ENCODE peak calls at places on chromosome 19, in six cellular contexts. O is HCT116, C is upper lobe of left lung, B is GM12878, K is breast epithelium, W is endothelial cell of umbilical vein. R is an unnamed sample.

GRCh38 chr19:52492991-52493470 is 34.4 kb upstream of the ZNF808 start:
- DNase-seq in O (no peak), C (no peak), B (no peak), K (no peak), W (peak; percentile 2), R (no peak)

GRCh38 chr19:29501816-29502580 is 23.8 kb upstream of the VSTM2B start:
- DNase-seq in O (no peak), C (peak; percentile 5), B (no peak), K (no peak), W (no peak), R (no peak)

GRCh38 chr19:1428738-1429391 is 9.3 kb upstream of the RPS15 start:
- DNase-seq in O (no peak), C (no peak), B (no peak), K (no peak), W (no peak), R (no peak)

GRCh38 chr19:18785179-18786124 is 5.7 kb downstream of the COMP start:
- DNase-seq in O (peak; percentile 60), C (peak; percentile 85), B (no peak), K (peak; percentile 70), W (peak; percentile 34), R (no peak)

GRCh38 chr19:11140896-11141295 is 14.7 kb downstream of the SPC24 start:
- DNase-seq in O (no peak), C (no peak), B (no peak), K (no peak), W (no peak), R (no peak)

GRCh38 chr19:56727731-56728130 is 56.2 kb upstream of the ZNF835 start:
- DNase-seq in O (no peak), C (no peak), B (no peak), K (no peak), W (no peak), R (no peak)

GRCh38 chr19:7550169-7550770 is 14.8 kb downstream of the PNPLA6 start:
- DNase-seq in O (no peak), C (no peak), B (no peak), K (no peak), W (no peak), R (no peak)

GRCh38 chr19:17073869-17074627 is 1.2 kb downstream of the HAUS8 start:
- DNase-seq in O (no peak), C (no peak), B (no peak), K (no peak), W (no peak), R (peak; percentile 81)

GRCh38 chr19:54572696-54573311 is 786 bp upstream of the LILRA2 start:
- DNase-seq in O (no peak), C (peak; percentile 61), B (no peak), K (no peak), W (no peak), R (peak; percentile 84)

GRCh38 chr19:23999821-24000610 is 85.3 kb downstream of the ZNF726 start:
- DNase-seq in O (no peak), C (no peak), B (no peak), K (no peak), W (no peak), R (no peak)

GRCh38 chr19:15813916-15814315 is 1.5 kb downstream of the OR10H1 start:
- DNase-seq in O (no peak), C (no peak), B (no peak), K (no peak), W (no peak), R (no peak)

GRCh38 chr19:48102870-48103751 is 7.5 kb downstream of the PLA2G4C start:
- DNase-seq in O (peak; percentile 75), C (peak; percentile 38), B (no peak), K (no peak), W (peak; percentile 43), R (no peak)

GRCh38 chr19:58544591-58545285 is 874 bp downstream of the TRIM28 start:
- DNase-seq in O (no peak), C (peak; percentile 38), B (no peak), K (no peak), W (peak; percentile 37), R (no peak)

GRCh38 chr19:32421589-32422361 is 16.2 kb downstream of the DPY19L3 start:
- DNase-seq in O (no peak), C (peak; percentile 44), B (no peak), K (no peak), W (peak; percentile 59), R (no peak)

GRCh38 chr19:38488096-38488495 is 54.6 kb downstream of the RYR1 start:
- DNase-seq in O (no peak), C (no peak), B (no peak), K (no peak), W (no peak), R (no peak)

GRCh38 chr19:7468840-7469239 is 20.0 kb downstream of the PEX11G start:
- DNase-seq in O (no peak), C (no peak), B (no peak), K (no peak), W (no peak), R (no peak)

GRCh38 chr19:56105090-56105701 is 15.9 kb downstream of the ZNF787 start:
- DNase-seq in O (peak; percentile 15), C (peak; percentile 94), B (no peak), K (peak; percentile 89), W (peak; percentile 54), R (peak; percentile 92)

GRCh38 chr19:17314007-17314589 is 4.7 kb downstream of the DDA1 start:
- DNase-seq in O (no peak), C (no peak), B (no peak), K (no peak), W (no peak), R (no peak)

GRCh38 chr19:55527197-55528029 is 9.5 kb downstream of the SBK2 start:
- DNase-seq in O (no peak), C (no peak), B (no peak), K (no peak), W (no peak), R (no peak)

GRCh38 chr19:46678110-46678732 is 17.2 kb upstream of the DACT3 start:
- DNase-seq in O (peak; percentile 36), C (no peak), B (no peak), K (no peak), W (peak; percentile 13), R (peak; percentile 75)

GRCh38 chr19:32234663-32235217 is 110.7 kb upstream of the ZNF507 start:
- DNase-seq in O (no peak), C (no peak), B (no peak), K (no peak), W (no peak), R (no peak)

GRCh38 chr19:56823417-56823816 is 17.1 kb downstream of the PEG3 start:
- DNase-seq in O (no peak), C (no peak), B (no peak), K (no peak), W (no peak), R (no peak)

GRCh38 chr19:5497297-5497696 is 42.1 kb downstream of the ZNRF4 start:
- DNase-seq in O (no peak), C (no peak), B (no peak), K (no peak), W (no peak), R (no peak)

GRCh38 chr19:35041548-35042055 is at the start of gene HPN:
- DNase-seq in O (no peak), C (peak; percentile 87), B (no peak), K (peak; percentile 66), W (no peak), R (no peak)

GRCh38 chr19:18437481-18438330 is at the start of gene ISYNA1:
- DNase-seq in O (no peak), C (no peak), B (no peak), K (no peak), W (peak; percentile 66), R (peak; percentile 91)

GRCh38 chr19:38879400-38879751 is 1.3 kb upstream of the RINL start:
- DNase-seq in O (no peak), C (no peak), B (no peak), K (no peak), W (no peak), R (peak; percentile 81)

GRCh38 chr19:33416307-33417215 is 43.1 kb downstream of the CEBPG start:
- DNase-seq in O (peak; percentile 52), C (peak; percentile 64), B (no peak), K (no peak), W (peak; percentile 62), R (no peak)

GRCh38 chr19:2733930-2734588 is 5.8 kb downstream of the SLC39A3 start:
- DNase-seq in O (no peak), C (no peak), B (no peak), K (no peak), W (no peak), R (no peak)
- TF ChIP-seq POLR2A in O (no peak), C (no peak), B (no peak), K (no peak), W (no peak), R (no peak)

GRCh38 chr19:42244452-42245220 is 2.2 kb upstream of the GSK3A start:
- DNase-seq in O (peak; percentile 93), C (peak; percentile 96), B (peak; percentile 85), K (peak; percentile 93), W (peak; percentile 96), R (peak; percentile 98)
- TF ChIP-seq POLR2AphosphoS5 in O (peak; percentile 32), C (peak; percentile 84), B (no peak), K (peak; percentile 85), W (peak; percentile 18), R (peak; percentile 87)

DNA sequence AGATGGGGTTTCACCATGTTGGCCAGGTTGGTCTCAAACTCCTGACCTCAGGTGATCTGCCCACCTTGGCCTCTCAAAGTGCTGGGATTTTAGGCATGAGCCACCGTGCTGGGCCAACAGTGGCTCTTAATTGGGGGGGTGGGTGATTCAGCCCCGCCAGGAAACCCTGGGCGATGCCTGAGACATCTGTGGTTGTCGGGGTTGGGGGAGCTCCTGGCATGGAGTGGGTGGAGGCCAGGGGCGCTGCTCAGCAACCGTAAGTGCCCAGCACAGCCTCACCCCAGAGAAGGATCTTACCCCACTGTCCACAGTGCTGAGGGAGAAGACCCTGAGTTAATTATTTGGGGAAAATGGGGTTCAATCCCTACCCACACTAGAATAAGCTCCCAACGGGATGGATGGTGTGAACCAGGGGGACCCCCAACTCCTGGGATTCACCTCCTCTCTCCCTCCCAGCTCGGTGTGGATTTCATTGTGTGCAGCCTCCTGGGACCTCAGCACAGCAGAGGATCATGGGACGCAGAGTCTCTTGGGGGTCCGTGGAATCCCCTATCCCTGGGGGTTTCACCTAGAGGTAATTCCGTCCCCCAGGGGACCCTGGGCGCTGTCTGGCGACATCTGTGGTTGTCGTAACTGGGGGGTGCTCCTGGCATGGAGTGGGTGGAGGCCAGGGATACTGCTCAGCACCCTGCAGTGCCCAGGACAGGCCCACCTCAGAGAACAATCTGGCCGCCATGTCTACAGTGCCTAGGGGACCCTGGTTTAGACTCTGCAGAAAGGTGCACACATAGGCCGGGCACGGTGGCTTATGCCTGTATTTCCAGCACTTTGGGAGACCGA is 68.9 kb downstream of the GADD45B start:
- DNase-seq in O (no peak), C (no peak), B (no peak), K (no peak), W (no peak), R (peak; percentile 56)
- H3K4me3 ChIP-seq in O (no peak overlapping the region), C (no peak overlapping the region), B (no peak overlapping the region), K (no peak overlapping the region), W (no peak overlapping the region), R (no peak overlapping the region)

GRCh38 chr19:12880551-12881171 is 588 bp downstream of the DNASE2 start:
- DNase-seq in O (no peak), C (peak; percentile 41), B (no peak), K (peak; percentile 53), W (no peak), R (peak; percentile 88)

GRCh38 chr19:12882589-12882988 is 1.3 kb upstream of the DNASE2 start:
- DNase-seq in O (no peak), C (no peak), B (no peak), K (no peak), W (no peak), R (no peak)

GRCh38 chr19:12884627-12884925 is 2.4 kb downstream of the KLF1 start:
- DNase-seq in O (no peak), C (no peak), B (no peak), K (no peak), W (no peak), R (no peak)

GRCh38 chr19:12884202-12884601 is 2.8 kb downstream of the KLF1 start:
- DNase-seq in O (no peak), C (no peak), B (no peak), K (no peak), W (no peak), R (no peak)

GRCh38 chr19:12881172-12881808 is at the start of gene DNASE2:
- DNase-seq in O (peak; percentile 86), C (peak; percentile 99), B (peak; percentile 85), K (peak; percentile 97), W (peak; percentile 82), R (peak; percentile 99)
- TF ChIP-seq POLR2A in O (peak; percentile 74), C (peak; percentile 87), B (peak; percentile 88), K (peak; percentile 40), W (peak; percentile 36), R (peak; percentile 41)